ENCODE peak calls at places on chromosomes 12 and 14, in eight cellular contexts. U is Daoy, W is caudate nucleus, K is adipocyte, Q is NCI-H1694 treated with DMSO at 0.1 percent for 48 hours, E is glomerular endothelial cell, M is SK-N-DZ, A is upper lobe of right lung. V is an unnamed sample.

GRCh38 chr12:52191841-52192791 is at the start of gene KRT80:
- DNase-seq in K (peak), W (no peak), E (peak), Q (peak), U (peak), M (no peak), A (peak), V (peak)

GRCh38 chr14:77763978-77764377 is 3.0 kb upstream of the SNW1 start:
- DNase-seq in U (no peak), A (no peak), E (no peak), M (no peak), W (no peak), Q (no peak), K (no peak), V (no peak)

GRCh38 chr14:58732387-58732786 is 94.6 kb downstream of the DACT1 start:
- DNase-seq in Q (no peak), K (no peak), E (no peak), A (no peak), W (no peak), M (no peak), U (no peak), V (no peak)

GRCh38 chr12:111271674-111272418 is 97.0 kb downstream of the PHETA1 start:
- DNase-seq in A (no peak), K (no peak), M (no peak), U (no peak), E (no peak), W (no peak), Q (peak), V (no peak)

GRCh38 chr12:6336079-6336858 is 5.6 kb downstream of the TNFRSF1A start:
- DNase-seq in Q (no peak), W (no peak), U (peak), E (peak), M (peak), A (peak), K (peak), V (peak)

GRCh38 chr14:97180304-97181200 is 383.4 kb downstream of the VRK1 start:
- DNase-seq in K (no peak), Q (no peak), E (no peak), A (no peak), W (no peak), U (peak), M (no peak), V (no peak)

GRCh38 chr12:107760207-107760816 is 625 bp downstream of the PRDM4 start:
- DNase-seq in Q (no peak), K (peak), W (peak), M (peak), A (peak), E (no peak), U (peak), V (peak)

GRCh38 chr12:111148005-111148404 is 220.9 kb downstream of the PHETA1 start:
- DNase-seq in U (no peak), A (no peak), W (no peak), E (no peak), M (no peak), K (no peak), Q (no peak), V (no peak)

GRCh38 chr12:18457362-18457761 is 196.0 kb downstream of the PIK3C2G start:
- DNase-seq in M (no peak), A (no peak), W (no peak), Q (no peak), U (no peak), K (peak), E (no peak), V (no peak)

GRCh38 chr14:61344437-61345143 is 23.2 kb downstream of the PRKCH start:
- DNase-seq in W (no peak), E (no peak), K (no peak), M (no peak), U (no peak), A (no peak), Q (no peak), V (no peak)

GRCh38 chr14:99731536-99732435 is 47.7 kb downstream of the CYP46A1 start:
- DNase-seq in K (no peak), U (peak), M (no peak), Q (no peak), A (peak), E (no peak), W (no peak), V (peak)

GRCh38 chr14:85574849-85575616 is 45.1 kb downstream of the FLRT2 start:
- DNase-seq in U (no peak), K (no peak), W (no peak), M (no peak), Q (no peak), A (no peak), E (no peak), V (no peak)

GRCh38 chr14:34120185-34120977 is 169.5 kb upstream of the EGLN3 start:
- DNase-seq in M (no peak), A (no peak), Q (no peak), E (no peak), K (no peak), W (no peak), U (no peak), V (no peak)

GRCh38 chr12:119681953-119682352 is 14.0 kb downstream of the PRKAB1 start:
- DNase-seq in A (no peak), U (no peak), K (no peak), E (no peak), Q (no peak), W (no peak), M (no peak), V (no peak)

GRCh38 chr12:95244350-95244749 is 26.7 kb downstream of the VEZT start:
- DNase-seq in W (no peak), A (no peak), Q (no peak), K (no peak), M (no peak), E (no peak), U (no peak), V (no peak)

GRCh38 chr14:65434216-65434850 is 21.8 kb downstream of the FUT8 start:
- DNase-seq in Q (no peak), E (no peak), U (no peak), K (peak), M (peak), A (no peak), W (no peak), V (no peak)

GRCh38 chr14:43687866-43688265 is 819.2 kb downstream of the FSCB start:
- DNase-seq in K (peak), E (no peak), W (no peak), A (no peak), M (no peak), U (peak), Q (no peak), V (no peak)

GRCh38 chr14:35215110-35215872 is 76.9 kb upstream of the PSMA6 start:
- DNase-seq in M (peak), Q (no peak), U (peak), A (no peak), E (no peak), K (peak), W (no peak), V (no peak)

GRCh38 chr14:29548948-29549370 is 378.7 kb downstream of the PRKD1 start:
- DNase-seq in M (peak), Q (peak), W (no peak), U (peak), A (no peak), K (peak), E (peak), V (no peak)

GRCh38 chr12:57111046-57111698 is at the start of gene STAT6:
- DNase-seq in U (peak), A (peak), K (peak), M (peak), W (peak), E (no peak), Q (no peak), V (peak)

GRCh38 chr12:132419612-132420237 is 70.2 kb upstream of the FBRSL1 start:
- DNase-seq in M (no peak), U (no peak), E (no peak), W (no peak), A (no peak), K (peak), Q (no peak), V (no peak)

GRCh38 chr12:62658910-62659309 is 192.3 kb downstream of the MON2 start:
- DNase-seq in E (peak), W (no peak), U (no peak), M (no peak), K (no peak), A (no peak), Q (no peak), V (no peak)

V was measured in omental fat pad.